ENCODE peak calls at places on chromosomes 5 and 9, in five cellular contexts. U is mucosa of descending colon, C is BJ, O is pancreas, N is Caco-2. Q is an unnamed sample.

GRCh38 chr5:170861855-170862766 is at the start of gene RANBP17:
- DNase-seq in U (peak), N (peak), O (peak), C (no peak), Q (peak)

GRCh38 chr5:115379622-115380344 is 83.3 kb upstream of the CCDC112 start:
- DNase-seq in C (no peak), U (peak), N (no peak), O (peak), Q (peak)

GRCh38 chr5:113771483-113771882 is 258.0 kb downstream of the YTHDC2 start:
- DNase-seq in C (no peak), N (no peak), O (no peak), U (no peak), Q (no peak)

GRCh38 chr5:55218966-55219365 is 8.1 kb downstream of the MCIDAS start:
- DNase-seq in O (peak), U (peak), C (no peak), N (peak), Q (peak)

GRCh38 chr5:165325201-165325600 is 1819.8 kb downstream of the MAT2B start:
- DNase-seq in U (no peak), C (no peak), O (no peak), N (no peak), Q (no peak)

GRCh38 chr5:27727254-27727653 is 688.9 kb upstream of the CDH9 start:
- DNase-seq in C (no peak), N (no peak), O (no peak), U (no peak), Q (no peak)

GRCh38 chr9:72332351-72332750 is 32.7 kb downstream of the ZFAND5 start:
- DNase-seq in O (no peak), N (no peak), U (no peak), C (no peak), Q (no peak)

GRCh38 chr5:154202379-154203260 is 12.1 kb downstream of the GALNT10 start:
- DNase-seq in C (no peak), U (no peak), N (no peak), O (no peak), Q (no peak)

GRCh38 chr9:34989946-34990635 is 546 bp downstream of the DNAJB5 start:
- DNase-seq in O (peak), N (peak), U (peak), C (no peak), Q (peak)

GRCh38 chr9:126609711-126610388 is 3.9 kb upstream of the LMX1B start:
- DNase-seq in C (no peak), U (no peak), O (no peak), N (no peak), Q (no peak)

GRCh38 chr9:99361827-99362226 is 139.7 kb downstream of the SEC61B start:
- DNase-seq in C (no peak), N (no peak), U (no peak), O (no peak), Q (no peak)

GRCh38 chr5:153151558-153151957 is 338.9 kb upstream of the GRIA1 start:
- DNase-seq in O (no peak), N (no peak), C (no peak), U (no peak), Q (no peak)

GRCh38 chr5:153147891-153148623 is 342.4 kb upstream of the GRIA1 start:
- DNase-seq in N (peak), C (no peak), O (peak), U (no peak), Q (peak)

GRCh38 chr5:153153086-153153485 is 337.4 kb upstream of the GRIA1 start:
- DNase-seq in N (no peak), U (no peak), O (no peak), C (peak), Q (no peak)

DNA sequence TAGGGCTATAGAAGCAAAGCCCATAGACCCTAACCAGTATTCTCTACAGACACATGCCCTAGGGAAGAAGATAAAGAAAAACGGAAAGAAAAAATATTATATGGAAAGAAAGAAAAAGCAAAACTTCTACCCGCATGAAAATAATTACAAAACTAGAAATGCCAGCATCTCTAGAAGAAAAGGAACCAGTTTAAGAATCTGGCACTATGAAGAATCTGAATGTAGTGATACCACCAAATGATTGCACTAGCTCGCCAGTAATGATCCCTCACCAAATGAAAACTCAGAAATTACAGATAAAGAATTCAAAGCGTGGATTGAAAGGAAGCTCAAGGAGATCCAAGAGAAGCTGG is 341.9 kb upstream of the GRIA1 start:
- DNase-seq in N (no peak), O (no peak), C (no peak), U (no peak), Q (no peak)
- TF ChIP-seq CTCF in N (no peak), O (no peak), C (no peak), U (no peak), Q (no peak)

DNA sequence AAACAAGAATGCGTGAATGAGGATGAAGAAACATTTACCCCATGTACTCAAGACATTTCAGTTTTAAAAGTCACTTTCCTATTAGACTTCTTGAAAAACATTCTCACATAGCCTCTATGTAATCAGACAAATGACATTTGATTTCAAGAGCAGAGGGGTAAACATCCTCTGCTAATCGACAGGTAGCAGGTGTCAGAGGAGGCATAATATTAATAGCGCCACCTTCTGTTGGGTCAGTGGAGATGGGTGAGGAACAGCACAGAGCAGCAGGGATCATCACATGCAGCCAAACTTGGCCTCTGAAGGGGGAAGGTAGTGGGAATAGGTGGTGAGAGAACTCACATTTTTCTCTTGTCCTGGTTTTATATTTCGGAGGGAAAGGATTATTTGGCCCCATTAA is 3.3 kb upstream of the LSM11 start:
- DNase-seq in C (no peak), U (no peak), O (no peak), N (no peak), Q (peak)
- TF ChIP-seq CTCF in C (peak), U (no peak), O (peak), N (peak), Q (peak)

DNA sequence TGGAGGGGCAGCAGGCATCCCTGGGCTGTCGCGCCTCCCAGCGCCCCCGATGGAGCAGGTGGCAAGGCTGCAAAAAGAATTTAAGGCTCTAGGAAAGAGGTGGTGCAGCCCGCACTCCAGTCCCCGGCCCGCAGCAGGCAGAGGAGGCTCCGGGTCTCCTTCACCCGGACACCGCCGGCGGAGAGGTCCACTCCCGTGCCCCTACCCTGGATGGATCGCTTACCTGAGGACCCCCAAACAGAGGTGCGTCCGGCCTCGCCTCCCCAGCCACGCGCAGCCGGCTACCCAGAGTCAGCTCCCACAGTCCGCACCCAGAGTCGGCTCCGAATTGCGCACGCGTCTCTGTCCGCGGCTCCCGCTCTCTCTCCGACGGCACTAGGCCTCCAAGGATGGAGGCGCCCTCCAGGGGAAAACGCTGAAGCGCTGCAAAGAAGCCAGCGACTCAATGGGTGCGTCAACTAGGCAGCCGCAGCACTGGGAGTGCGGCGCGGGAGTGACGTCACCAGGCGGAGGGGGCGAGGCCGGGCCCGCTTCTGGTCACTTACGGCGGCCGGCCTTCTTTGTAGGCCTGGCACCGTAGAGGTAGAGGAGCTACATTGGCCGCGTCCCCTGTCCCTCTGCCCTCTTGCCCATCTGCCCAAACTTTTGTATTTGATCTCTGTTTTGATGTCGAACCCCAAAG is at the start of gene ELP1:
- DNase-seq in U (peak), C (peak), O (peak), N (peak), Q (peak)
- TF ChIP-seq CTCF in U (peak), C (peak), O (no peak), N (peak), Q (peak)

GRCh38 chr9:109132473-109133095 is 12.8 kb upstream of the TMEM245 start:
- DNase-seq in N (no peak), U (no peak), O (no peak), C (no peak), Q (no peak)
- TF ChIP-seq CTCF in N (peak), U (no peak), O (no peak), C (no peak), Q (no peak)

DNA sequence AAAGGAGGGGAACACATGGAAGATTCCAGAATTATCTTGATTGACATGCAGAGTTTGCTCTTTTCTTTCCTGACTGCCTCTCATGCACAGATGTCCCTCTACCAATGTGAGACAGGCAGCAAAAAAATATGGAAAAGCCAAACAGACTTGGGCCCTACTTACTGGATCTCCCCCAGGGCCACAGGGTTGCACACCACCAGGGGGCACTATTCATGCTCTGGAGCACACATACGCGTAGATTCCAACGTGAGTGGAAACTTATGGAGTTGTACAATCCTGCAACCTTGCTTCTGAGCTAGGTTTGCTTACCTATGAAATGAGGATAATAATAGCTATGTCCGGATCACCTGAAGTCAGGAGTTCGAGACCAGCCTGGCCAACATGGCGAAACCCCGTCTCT is 319.5 kb downstream of the ARHGEF28 start:
- DNase-seq in O (no peak), N (no peak), U (no peak), C (no peak), Q (peak)
- TF ChIP-seq CTCF in O (no peak), N (peak), U (no peak), C (no peak), Q (peak)

DNA sequence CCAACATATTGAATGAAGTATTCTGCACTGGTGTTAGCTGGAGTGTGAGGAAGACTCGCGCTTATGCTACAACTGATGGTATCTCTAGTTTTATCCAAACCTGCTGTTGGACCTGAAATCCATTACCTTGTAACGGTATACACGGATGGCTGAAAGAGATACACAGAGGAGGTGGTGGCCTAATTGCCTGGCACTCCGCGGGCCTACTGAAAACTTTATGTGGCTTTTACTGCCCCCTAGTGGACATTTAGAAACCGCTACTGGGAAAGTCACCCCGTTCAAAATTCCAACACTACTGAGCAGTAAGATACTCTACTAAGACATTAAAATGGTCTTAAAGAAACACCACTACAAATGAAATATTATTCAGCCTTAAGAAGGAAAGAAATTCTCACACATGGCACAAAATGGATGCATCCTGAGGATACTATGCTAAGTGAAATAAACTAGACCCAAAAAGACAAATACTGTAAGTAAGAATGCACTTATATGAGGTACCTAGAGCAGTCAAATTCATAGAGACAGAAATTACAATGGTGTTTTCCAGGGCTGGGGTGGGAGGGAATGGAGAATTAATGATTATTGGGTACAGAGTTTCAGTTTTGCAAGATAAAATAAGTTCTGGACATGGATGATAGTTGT is 100.4 kb downstream of the TTLL11 start:
- DNase-seq in N (peak), O (peak), C (no peak), U (no peak), Q (peak)
- TF ChIP-seq CTCF in N (peak), O (peak), C (peak), U (peak), Q (peak)

DNA sequence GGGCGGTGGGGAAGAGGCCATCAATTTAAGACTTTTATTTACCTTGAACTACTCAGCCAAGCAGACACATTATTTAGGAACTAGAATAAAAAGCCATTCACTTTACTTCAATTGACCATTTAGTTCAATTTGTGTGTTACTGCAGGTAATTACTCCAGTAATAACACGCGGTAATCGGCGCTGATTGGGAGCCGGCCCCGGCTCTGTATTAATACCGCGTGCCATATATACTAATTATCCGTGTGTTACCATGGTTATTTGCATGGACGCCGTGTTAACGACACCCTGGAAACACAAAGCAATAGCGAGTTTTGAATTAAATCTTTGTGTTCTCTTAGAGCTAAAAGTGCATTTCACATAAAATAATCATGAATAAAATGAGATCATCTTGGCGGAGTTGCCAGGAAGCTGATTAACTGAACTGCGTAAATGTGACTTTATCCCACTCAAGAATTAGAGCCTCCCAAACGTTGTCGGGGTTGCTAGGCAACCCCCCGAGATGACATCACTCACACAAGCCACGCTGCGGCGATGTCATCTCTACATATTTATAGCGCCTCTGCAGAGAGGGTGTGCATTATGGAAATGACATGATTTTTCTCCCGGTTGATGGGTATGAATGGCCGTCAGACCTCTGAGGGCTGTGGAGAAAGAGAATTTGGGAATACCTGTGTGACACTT is 41.4 kb upstream of the RNU6ATAC start:
- DNase-seq in U (peak), N (no peak), C (no peak), O (no peak), Q (no peak)
- TF ChIP-seq CTCF in U (no peak), N (no peak), C (no peak), O (no peak), Q (no peak)

Q was measured in Calu3.